ENCODE peak calls at places on chromosomes 2 and 18, in five cellular contexts. H is prostate gland, W is AG08395, P is BE2C, K is HS-5. O is an unnamed sample.

GRCh38 chr2:2147024-2147900 is 183.8 kb downstream of the MYT1L start:
- DNase-seq in H (no peak), W (no peak), P (no peak), K (no peak), O (no peak)

GRCh38 chr2:31269087-31269486 is 35.1 kb downstream of the EHD3 start:
- DNase-seq in H (no peak), W (peak), P (no peak), K (no peak), O (no peak)

GRCh38 chr2:176468471-176468870 is 199.2 kb downstream of the MTX2 start:
- DNase-seq in H (no peak), W (no peak), P (no peak), K (no peak), O (no peak)

GRCh38 chr2:110146945-110147332 is 31.3 kb upstream of the MALL start:
- DNase-seq in H (no peak), W (no peak), P (no peak), K (no peak), O (no peak)

GRCh38 chr2:135782231-135782630 is 40.6 kb downstream of the UBXN4 start:
- DNase-seq in H (no peak), W (no peak), P (no peak), K (no peak), O (no peak)

GRCh38 chr2:226943862-226944610 is 108.2 kb downstream of the RHBDD1 start:
- DNase-seq in H (no peak), W (no peak), P (no peak), K (no peak), O (no peak)

GRCh38 chr2:79040967-79041582 is 15.6 kb downstream of the REG3G start:
- DNase-seq in H (no peak), W (no peak), P (peak), K (no peak), O (no peak)

GRCh38 chr2:99112617-99113016 is 28.9 kb upstream of the C2orf15 start:
- DNase-seq in H (no peak), W (no peak), P (no peak), K (no peak), O (no peak)

GRCh38 chr2:61179701-61180639 is 18.0 kb downstream of the C2orf74 start:
- DNase-seq in H (peak), W (peak), P (peak), K (peak), O (no peak)

GRCh38 chr2:1645761-1646476 is 98.4 kb downstream of the PXDN start:
- DNase-seq in H (no peak), W (no peak), P (no peak), K (no peak), O (no peak)

GRCh38 chr2:216316743-216317142 is 55.5 kb downstream of the MARCHF4 start:
- DNase-seq in H (no peak), W (peak), P (no peak), K (peak), O (no peak)

GRCh38 chr18:5879479-5879882 is 15.8 kb downstream of the TMEM200C start:
- DNase-seq in H (no peak), W (peak), P (no peak), K (peak), O (no peak)

GRCh38 chr2:171405546-171405945 is 28.2 kb downstream of the METTL8 start:
- DNase-seq in H (no peak), W (no peak), P (no peak), K (no peak), O (no peak)

GRCh38 chr2:200962821-200963128 is 685 bp downstream of the ORC2 start:
- DNase-seq in H (no peak), W (no peak), P (no peak), K (no peak), O (no peak)

GRCh38 chr2:101064505-101064867 is 62.4 kb downstream of the RPL31 start:
- DNase-seq in H (no peak), W (no peak), P (no peak), K (no peak), O (no peak)

GRCh38 chr2:240210198-240210965 is 69.9 kb upstream of the OTOS start:
- DNase-seq in H (no peak), W (no peak), P (no peak), K (no peak), O (no peak)

GRCh38 chr18:30044496-30044895 is 998.0 kb downstream of the DSC3 start:
- DNase-seq in H (no peak), W (no peak), P (no peak), K (no peak), O (no peak)

GRCh38 chr2:189439342-189439741 is 1.9 kb upstream of the WDR75 start:
- DNase-seq in H (no peak), W (no peak), P (no peak), K (no peak), O (no peak)

GRCh38 chr2:6499691-6500090 is 366.0 kb downstream of the CMPK2 start:
- DNase-seq in H (no peak), W (no peak), P (no peak), K (no peak), O (no peak)

GRCh38 chr2:3459185-3460015 is 59.9 kb downstream of the ADI1 start:
- DNase-seq in H (no peak), W (no peak), P (no peak), K (no peak), O (no peak)

GRCh38 chr2:127594116-127594591 is 51.8 kb upstream of the GPR17 start:
- DNase-seq in H (no peak), W (no peak), P (no peak), K (no peak), O (no peak)

GRCh38 chr2:70767699-70768584 is at the start of gene ADD2:
- DNase-seq in H (no peak), W (peak), P (peak), K (no peak), O (peak)

GRCh38 chr2:187775196-187775595 is 221.0 kb upstream of the TFPI start:
- DNase-seq in H (no peak), W (no peak), P (no peak), K (no peak), O (no peak)

O was measured in PC-9.